ENCODE peak calls at places on chromosomes 11 and 22, in ten cellular contexts. V is GM13976; B is stimulated activated CD4-positive, alpha-beta T cell treated with anti-CD3 and anti-CD28 coated beads, TNF-alpha, amount 100 ng/mL, for 48 hours; N is NCI-H1105; W is activated CD4-positive, alpha-beta T cell treated with anti-CD3 and anti-CD28 coated beads for 36 hours; T is heart right ventricle; M is ACHN; K is NT2/D1; Z is WTC11; O is GM10248. H is an unnamed sample.

GRCh38 chr22:41589260-41589600 is 410 bp downstream of the PMM1 start:
- DNase-seq in V (peak), B (no peak), N (peak), W (peak), T (no peak), M (no peak), K (no peak), Z (peak), O (peak), H (peak)

GRCh38 chr22:37229012-37229804 is 14.9 kb downstream of the RAC2 start:
- DNase-seq in V (no peak), B (no peak), N (no peak), W (peak), T (no peak), M (peak), K (no peak), Z (no peak), O (no peak), H (peak)

GRCh38 chr11:7546324-7546791 is 32.6 kb downstream of the PPFIBP2 start:
- DNase-seq in V (no peak), B (no peak), N (no peak), W (no peak), T (no peak), M (no peak), K (no peak), Z (no peak), O (no peak), H (no peak)

GRCh38 chr11:104254347-104254746 is 90.4 kb upstream of the PDGFD start:
- DNase-seq in V (no peak), B (peak), N (no peak), W (peak), T (peak), M (peak), K (peak), Z (peak), O (peak), H (peak)

GRCh38 chr11:63212742-63213141 is 30.7 kb downstream of the SLC22A25 start:
- DNase-seq in V (peak), B (peak), N (no peak), W (peak), T (no peak), M (peak), K (no peak), Z (no peak), O (peak), H (peak)

GRCh38 chr11:77206264-77207018 is 78.4 kb downstream of the MYO7A start:
- DNase-seq in V (no peak), B (no peak), N (no peak), W (no peak), T (no peak), M (no peak), K (no peak), Z (no peak), O (no peak), H (no peak)

GRCh38 chr22:19984201-19984753 is 32.3 kb downstream of the ARVCF start:
- DNase-seq in V (no peak), B (no peak), N (no peak), W (peak), T (peak), M (peak), K (no peak), Z (no peak), O (no peak), H (peak)

GRCh38 chr11:122048401-122048800 is 67.6 kb downstream of the BLID start:
- DNase-seq in V (no peak), B (no peak), N (no peak), W (no peak), T (no peak), M (no peak), K (no peak), Z (no peak), O (no peak), H (peak)

GRCh38 chr11:7605544-7605943 is 67.8 kb downstream of the CYB5R2 start:
- DNase-seq in V (no peak), B (no peak), N (no peak), W (no peak), T (no peak), M (peak), K (no peak), Z (no peak), O (no peak), H (peak)

GRCh38 chr11:112786886-112787530 is 174.2 kb upstream of the NCAM1 start:
- DNase-seq in V (no peak), B (no peak), N (no peak), W (no peak), T (no peak), M (no peak), K (no peak), Z (no peak), O (no peak), H (no peak)

GRCh38 chr11:91164452-91164822 is 941.6 kb upstream of the CHORDC1 start:
- DNase-seq in V (no peak), B (no peak), N (peak), W (no peak), T (no peak), M (no peak), K (no peak), Z (no peak), O (no peak), H (peak)

GRCh38 chr11:134657631-134658030 is 245.6 kb upstream of the B3GAT1 start:
- DNase-seq in V (no peak), B (no peak), N (no peak), W (no peak), T (peak), M (no peak), K (no peak), Z (no peak), O (no peak), H (no peak)

GRCh38 chr11:7547091-7547490 is 33.3 kb downstream of the PPFIBP2 start:
- DNase-seq in V (no peak), B (no peak), N (no peak), W (no peak), T (no peak), M (no peak), K (no peak), Z (no peak), O (no peak), H (no peak)

GRCh38 chr22:46092011-46092410 is 58.3 kb upstream of the PPARA start:
- DNase-seq in V (no peak), B (no peak), N (no peak), W (no peak), T (no peak), M (no peak), K (no peak), Z (no peak), O (no peak), H (no peak)

GRCh38 chr11:12114487-12115033 is 4.2 kb downstream of the MICAL2 start:
- DNase-seq in V (no peak), B (no peak), N (no peak), W (no peak), T (peak), M (no peak), K (no peak), Z (no peak), O (no peak), H (no peak)

GRCh38 chr22:23373601-23374000 is 193.3 kb downstream of the BCR start:
- DNase-seq in V (no peak), B (no peak), N (no peak), W (no peak), T (no peak), M (no peak), K (no peak), Z (no peak), O (no peak), H (no peak)

GRCh38 chr11:1298695-1299492 is 10.5 kb downstream of the TOLLIP start:
- DNase-seq in V (no peak), B (no peak), N (no peak), W (no peak), T (peak), M (no peak), K (no peak), Z (no peak), O (no peak), H (peak)

GRCh38 chr11:77457340-77457739 is 16.6 kb downstream of the PAK1 start:
- DNase-seq in V (no peak), B (no peak), N (no peak), W (no peak), T (no peak), M (no peak), K (peak), Z (no peak), O (no peak), H (no peak)

GRCh38 chr11:127274328-127274676 is 273.7 kb upstream of the KIRREL3 start:
- DNase-seq in V (no peak), B (no peak), N (no peak), W (no peak), T (no peak), M (no peak), K (no peak), Z (no peak), O (no peak), H (no peak)

GRCh38 chr22:36238348-36239149 is 778 bp downstream of the APOL2 start:
- DNase-seq in V (no peak), B (no peak), N (peak), W (peak), T (no peak), M (no peak), K (no peak), Z (no peak), O (no peak), H (no peak)

GRCh38 chr22:30885001-30885366 is 83.6 kb downstream of the MORC2 start:
- DNase-seq in V (no peak), B (no peak), N (no peak), W (no peak), T (no peak), M (no peak), K (no peak), Z (no peak), O (no peak), H (no peak)

H was measured in iris pigment epithelial cell.